ENCODE peak calls at places on chromosomes 7 and 10, in four cellular contexts. N is epithelial cell of esophagus, Y is lower leg skin, E is HCT116. T is an unnamed sample.

GRCh38 chr7:122674502-122674901 is 24.4 kb downstream of the RNF133 start:
- DNase-seq in N (no peak), Y (no peak), E (no peak), T (no peak)

GRCh38 chr7:47490501-47491265 is 91.2 kb downstream of the TNS3 start:
- DNase-seq in N (no peak), Y (no peak), E (no peak), T (no peak)

GRCh38 chr10:128871671-128872231 is 595.3 kb upstream of the MGMT start:
- DNase-seq in N (no peak), Y (no peak), E (no peak), T (no peak)

GRCh38 chr10:132746801-132747625 is 38.9 kb downstream of the NKX6-2 start:
- DNase-seq in N (no peak), Y (no peak), E (no peak), T (no peak)

GRCh38 chr7:42161723-42162122 is 75.3 kb downstream of the GLI3 start:
- DNase-seq in N (peak), Y (no peak), E (no peak), T (no peak)

GRCh38 chr7:40866601-40867000 is 731.8 kb downstream of the SUGCT start:
- DNase-seq in N (no peak), Y (no peak), E (no peak), T (no peak)

GRCh38 chr10:130820880-130821482 is 490.5 kb downstream of the TCERG1L start:
- DNase-seq in N (no peak), Y (no peak), E (no peak), T (no peak)

GRCh38 chr7:105224884-105225651 is 163.7 kb downstream of the SRPK2 start:
- DNase-seq in N (peak), Y (no peak), E (peak), T (peak)

GRCh38 chr7:156080596-156080995 is 268.3 kb upstream of the SHH start:
- DNase-seq in N (no peak), Y (no peak), E (no peak), T (no peak)

GRCh38 chr10:5343561-5343960 is 21.2 kb upstream of the UCN3 start:
- DNase-seq in N (no peak), Y (no peak), E (no peak), T (peak)

GRCh38 chr10:22713853-22714523 is 390 bp downstream of the PIP4K2A start:
- DNase-seq in N (no peak), Y (no peak), E (no peak), T (no peak)

GRCh38 chr7:105196473-105196872 is 182.5 kb downstream of the KMT2E start:
- DNase-seq in N (no peak), Y (no peak), E (no peak), T (no peak)

GRCh38 chr10:71036586-71036985 is 148.2 kb upstream of the PCBD1 start:
- DNase-seq in N (no peak), Y (no peak), E (no peak), T (no peak)

GRCh38 chr7:105014725-105015630 is 973 bp downstream of the KMT2E start:
- DNase-seq in N (peak), Y (peak), E (no peak), T (no peak)

GRCh38 chr7:25424113-25424512 is 195.8 kb upstream of the NPVF start:
- DNase-seq in N (no peak), Y (no peak), E (no peak), T (no peak)

GRCh38 chr7:1192171-1192676 is 32.2 kb upstream of the ZFAND2A start:
- DNase-seq in N (peak), Y (no peak), E (no peak), T (no peak)
- TF ChIP-seq CTCF in N (peak), Y (no peak), E (no peak), T (no peak)

GRCh38 chr10:122953827-122954730 is at the start of gene C10orf88:
- DNase-seq in N (peak), Y (peak), E (peak), T (peak)
- TF ChIP-seq CTCF in N (no peak), Y (no peak), E (no peak), T (no peak)

DNA sequence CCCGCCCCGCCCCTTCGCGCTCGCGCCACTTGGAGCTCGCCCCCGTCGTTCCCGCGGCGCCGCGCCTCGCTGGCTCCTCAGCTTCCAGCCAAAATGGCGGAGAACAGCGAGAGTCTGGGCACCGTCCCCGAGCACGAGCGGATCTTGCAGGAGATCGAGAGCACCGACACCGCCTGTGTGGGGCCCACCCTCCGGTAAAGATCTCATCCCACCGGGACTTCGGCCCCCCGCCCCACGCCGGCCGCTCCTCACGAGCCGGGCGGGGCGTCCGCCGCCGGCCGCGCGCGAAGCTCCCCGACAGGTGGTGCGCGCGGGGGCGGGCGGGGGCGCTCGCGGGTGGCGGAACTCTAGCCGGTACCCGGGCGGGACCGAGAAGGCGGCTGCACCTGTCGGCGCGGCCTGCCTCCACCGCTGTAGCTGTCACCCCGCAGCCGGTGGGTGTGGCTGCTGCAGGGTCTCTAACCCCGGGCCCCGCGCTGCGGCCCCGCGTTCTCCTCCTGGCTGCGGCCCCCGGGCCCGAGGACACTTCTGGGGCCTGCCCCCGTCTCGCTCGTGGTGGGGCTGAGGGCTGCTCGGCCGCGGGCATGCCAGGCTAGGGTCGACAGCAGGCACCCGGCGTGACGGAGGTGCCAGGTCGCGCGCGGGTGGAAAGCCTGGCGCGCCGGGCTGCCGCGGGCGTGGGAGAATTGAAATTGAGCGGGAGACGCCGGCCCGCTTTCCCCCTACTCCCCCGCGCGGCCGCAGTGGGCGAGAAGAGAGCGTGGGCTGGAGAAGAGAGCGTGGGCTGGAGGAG is at the start of gene EXOC6:
- DNase-seq in N (peak), Y (peak), E (peak), T (peak)
- TF ChIP-seq CTCF in N (no peak), Y (no peak), E (no peak), T (no peak)

DNA sequence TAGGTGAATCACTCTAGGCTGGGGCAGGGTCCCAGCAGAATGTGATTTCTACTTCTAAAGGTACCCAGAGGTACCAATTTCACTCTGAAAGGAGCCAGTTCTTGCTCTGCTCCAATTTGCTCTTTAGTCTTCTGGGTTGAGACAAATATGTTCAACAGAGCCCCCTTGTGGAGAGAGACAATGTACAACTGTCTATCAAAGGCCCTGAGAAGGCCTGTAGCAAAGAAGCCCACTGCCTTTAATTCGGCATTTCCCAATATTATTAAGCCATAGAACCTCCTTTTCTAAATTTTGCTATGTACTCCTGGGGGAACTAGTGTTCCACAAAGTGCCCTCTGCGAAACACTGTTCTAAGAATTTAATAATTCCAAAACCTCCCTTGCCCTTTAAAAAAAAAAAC is 161.0 kb upstream of the BMPER start:
- DNase-seq in N (peak), Y (no peak), E (peak), T (no peak)
- TF ChIP-seq CTCF in N (peak), Y (no peak), E (peak), T (peak)

GRCh38 chr10:63164045-63164722 is 31.1 kb downstream of the NRBF2 start:
- DNase-seq in N (peak), Y (no peak), E (no peak), T (no peak)

GRCh38 chr10:63169624-63170023 is 36.5 kb downstream of the NRBF2 start:
- DNase-seq in N (no peak), Y (no peak), E (no peak), T (no peak)

GRCh38 chr10:63165249-63165648 is 32.1 kb downstream of the NRBF2 start:
- DNase-seq in N (no peak), Y (no peak), E (no peak), T (no peak)

GRCh38 chr10:63169063-63169462 is 35.9 kb downstream of the NRBF2 start:
- DNase-seq in N (no peak), Y (no peak), E (no peak), T (no peak)

DNA sequence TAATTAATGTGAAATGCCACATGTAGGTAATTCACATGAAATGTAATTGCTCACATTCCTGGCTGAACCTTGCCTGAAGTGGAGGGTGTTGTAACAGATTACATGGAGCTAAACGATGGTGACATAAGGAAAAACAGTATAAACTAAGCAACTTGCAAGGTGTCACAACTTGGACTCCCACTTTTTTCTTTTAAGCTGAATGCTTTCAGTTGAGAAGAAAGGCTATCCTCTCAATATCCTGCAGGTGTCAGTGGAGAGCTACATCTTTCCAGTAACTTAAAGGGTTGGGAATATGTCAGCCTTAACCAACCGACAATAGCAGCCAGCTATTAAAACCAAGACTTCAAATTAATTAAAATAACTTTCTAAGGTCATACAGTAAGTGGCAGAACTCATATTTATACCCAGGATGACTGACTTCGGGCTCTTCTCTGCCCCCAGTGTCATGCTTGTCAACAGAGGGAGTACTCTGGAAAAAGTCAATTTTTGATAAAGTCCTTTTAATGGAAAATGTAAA is 33.7 kb downstream of the NRBF2 start:
- DNase-seq in N (peak), Y (no peak), E (peak), T (peak)
- TF ChIP-seq CTCF in N (peak), Y (peak), E (peak), T (peak)

DNA sequence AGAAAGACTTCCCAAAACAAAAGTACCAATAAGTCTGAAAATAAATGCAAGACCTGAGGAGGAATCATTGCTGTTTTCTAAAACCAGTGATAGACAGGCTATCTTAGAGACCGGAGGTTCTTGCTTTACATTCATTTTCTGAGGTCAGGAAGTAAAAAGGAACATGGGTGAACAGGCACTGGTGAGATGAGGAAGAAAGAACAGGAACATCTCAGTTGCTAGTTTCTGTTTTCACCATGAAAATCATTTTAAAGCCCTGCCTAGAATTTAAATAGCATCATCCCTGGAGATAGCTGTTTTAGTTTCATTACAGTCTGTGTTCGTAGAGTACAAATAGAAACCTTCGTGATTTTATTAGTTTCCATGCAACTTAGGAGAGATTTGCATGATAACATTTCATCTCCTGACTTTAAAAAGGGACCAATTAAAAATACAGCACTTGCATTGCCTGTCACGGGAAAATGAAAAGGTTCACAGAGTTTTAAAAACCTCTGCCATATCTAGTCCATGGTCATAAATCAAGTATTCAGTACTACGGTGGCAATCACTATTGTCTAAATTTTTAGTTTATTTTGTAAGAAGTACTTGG is 14.7 kb downstream of the KCNMA1 start:
- DNase-seq in N (no peak), Y (no peak), E (no peak), T (no peak)
- TF ChIP-seq CTCF in N (no peak), Y (no peak), E (no peak), T (no peak)

GRCh38 chr7:84013616-84014240 is 180.9 kb downstream of the SEMA3A start:
- DNase-seq in N (peak), Y (no peak), E (no peak), T (no peak)
- TF ChIP-seq CTCF in N (no peak), Y (no peak), E (no peak), T (no peak)

GRCh38 chr10:102121739-102122372 is 1.7 kb upstream of the LDB1 start:
- DNase-seq in N (no peak), Y (no peak), E (no peak), T (no peak)
- TF ChIP-seq CTCF in N (no peak), Y (no peak), E (no peak), T (peak)

DNA sequence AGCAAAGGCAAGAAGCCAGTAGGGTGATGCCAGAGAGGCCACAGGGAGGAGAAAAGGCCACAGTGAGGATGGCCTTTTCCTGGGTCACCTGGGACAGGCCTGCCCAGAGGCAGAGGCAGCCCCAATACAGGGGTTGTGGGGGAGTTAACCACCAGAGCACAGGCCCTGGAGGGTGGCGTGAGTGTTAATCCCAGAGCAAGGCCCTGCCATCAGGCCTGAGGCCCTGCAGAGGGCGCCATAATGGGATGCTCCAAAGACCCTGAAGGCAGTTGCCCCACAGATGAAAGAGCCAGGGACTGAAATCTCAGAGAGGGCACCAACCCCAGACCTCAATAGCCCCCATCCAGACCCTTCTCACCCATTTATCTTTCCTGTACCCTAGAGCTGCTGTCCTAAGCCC is 23.9 kb downstream of the SLC13A4 start:
- DNase-seq in N (no peak), Y (no peak), E (no peak), T (no peak)
- TF ChIP-seq CTCF in N (no peak), Y (no peak), E (no peak), T (peak)